ENCODE peak calls at places on chromosomes 16 and 17, in four cellular contexts. J is hepatocyte; B is CD8-positive, alpha-beta T cell; K is H1. T is an unnamed sample.

GRCh38 chr16:525520-526180 is 1.9 kb upstream of the CAPN15 start:
- DNase-seq in J (peak; percentile 84), K (no peak), B (peak; percentile 45), T (peak; percentile 68)

GRCh38 chr16:47779201-47780016 is 318.3 kb downstream of the PHKB start:
- DNase-seq in J (no peak), K (peak; percentile 44), B (no peak), T (no peak)

GRCh38 chr16:74563828-74564263 is 43.1 kb downstream of the GLG1 start:
- DNase-seq in K (no peak), J (peak; percentile 48), B (no peak), T (peak; percentile 50)

GRCh38 chr17:22193113-22193512 is 500.8 kb downstream of the KCNJ18 start:
- DNase-seq in K (no peak), B (no peak), J (no peak), T (no peak)

GRCh38 chr16:81214745-81215166 is 23.7 kb upstream of the BCO1 start:
- DNase-seq in B (no peak), K (peak; percentile 62), J (no peak), T (peak; percentile 48)

GRCh38 chr17:80511222-80512180 is 33.1 kb upstream of the RPTOR start:
- DNase-seq in K (peak; percentile 79), B (no peak), J (no peak), T (peak; percentile 11)

GRCh38 chr17:45320349-45320930 is 3.6 kb upstream of the MAP3K14 start:
- DNase-seq in B (no peak), K (no peak), J (no peak), T (no peak)

GRCh38 chr16:66520406-66521194 is 29.3 kb downstream of the TK2 start:
- DNase-seq in J (no peak), K (no peak), B (no peak), T (no peak)

GRCh38 chr16:52515068-52515671 is 31.8 kb downstream of the TOX3 start:
- DNase-seq in K (no peak), J (peak; percentile 28), B (no peak), T (no peak)

GRCh38 chr17:83178533-83179201 is 99.3 kb downstream of the METRNL start:
- DNase-seq in J (peak; percentile 4), K (peak; percentile 35), B (no peak), T (no peak)

GRCh38 chr17:36858119-36859002 is 78.9 kb upstream of the LHX1 start:
- DNase-seq in J (no peak), K (no peak), B (no peak), T (no peak)

GRCh38 chr16:1946495-1947368 is 3.7 kb upstream of the MSRB1 start:
- DNase-seq in B (no peak), J (no peak), K (no peak), T (no peak)

GRCh38 chr17:43701318-43701743 is 39.6 kb upstream of the MEOX1 start:
- DNase-seq in J (no peak), B (peak; percentile 17), K (no peak), T (peak; percentile 68)

GRCh38 chr17:59230765-59231164 is 10.5 kb downstream of the GDPD1 start:
- DNase-seq in B (no peak), K (peak; percentile 16), J (no peak), T (no peak)

GRCh38 chr16:51591480-51591879 is 440.4 kb upstream of the SALL1 start:
- DNase-seq in J (no peak), B (no peak), K (no peak), T (no peak)

GRCh38 chr17:72931635-72932034 is 160.9 kb downstream of the SLC39A11 start:
- DNase-seq in K (no peak), J (peak; percentile 40), B (no peak), T (no peak)

GRCh38 chr17:76709077-76709950 is 1.5 kb downstream of the MXRA7 start:
- DNase-seq in B (no peak), J (peak; percentile 84), K (peak; percentile 56), T (peak; percentile 97)

GRCh38 chr16:10787304-10787703 is 31.3 kb downstream of the TVP23A start:
- DNase-seq in B (no peak), K (no peak), J (no peak), T (peak; percentile 11)

GRCh38 chr17:76707985-76708807 is 2.6 kb downstream of the MXRA7 start:
- DNase-seq in J (no peak), B (no peak), K (peak; percentile 87), T (peak; percentile 69)

GRCh38 chr17:79132271-79133064 is 57.8 kb downstream of the ENGASE start:
- DNase-seq in K (no peak), J (no peak), B (no peak), T (no peak)

GRCh38 chr17:63434951-63435571 is 11.0 kb downstream of the CYB561 start:
- DNase-seq in J (no peak), B (peak; percentile 62), K (no peak), T (no peak)

GRCh38 chr16:1828645-1829410 is 1.8 kb downstream of the FAHD1 start:
- DNase-seq in K (no peak), J (peak; percentile 65), B (no peak), T (no peak)

GRCh38 chr17:16932156-16932555 is 39.8 kb downstream of the TNFRSF13B start:
- DNase-seq in J (no peak), B (no peak), K (no peak), T (no peak)

GRCh38 chr16:83253526-83253925 is 554.3 kb upstream of the HSBP1 start:
- DNase-seq in B (no peak), J (no peak), K (no peak), T (no peak)

GRCh38 chr16:2773188-2773968 is 3.7 kb downstream of the ELOB start:
- DNase-seq in B (no peak), K (no peak), J (no peak), T (no peak)

GRCh38 chr17:21039839-21040575 is 2.8 kb downstream of the USP22 start:
- DNase-seq in K (no peak), B (peak; percentile 40), J (peak; percentile 62), T (peak; percentile 59)

GRCh38 chr17:41518031-41518430 is 659 bp downstream of the KRT15 start:
- DNase-seq in K (no peak), B (no peak), J (no peak), T (no peak)

DNA sequence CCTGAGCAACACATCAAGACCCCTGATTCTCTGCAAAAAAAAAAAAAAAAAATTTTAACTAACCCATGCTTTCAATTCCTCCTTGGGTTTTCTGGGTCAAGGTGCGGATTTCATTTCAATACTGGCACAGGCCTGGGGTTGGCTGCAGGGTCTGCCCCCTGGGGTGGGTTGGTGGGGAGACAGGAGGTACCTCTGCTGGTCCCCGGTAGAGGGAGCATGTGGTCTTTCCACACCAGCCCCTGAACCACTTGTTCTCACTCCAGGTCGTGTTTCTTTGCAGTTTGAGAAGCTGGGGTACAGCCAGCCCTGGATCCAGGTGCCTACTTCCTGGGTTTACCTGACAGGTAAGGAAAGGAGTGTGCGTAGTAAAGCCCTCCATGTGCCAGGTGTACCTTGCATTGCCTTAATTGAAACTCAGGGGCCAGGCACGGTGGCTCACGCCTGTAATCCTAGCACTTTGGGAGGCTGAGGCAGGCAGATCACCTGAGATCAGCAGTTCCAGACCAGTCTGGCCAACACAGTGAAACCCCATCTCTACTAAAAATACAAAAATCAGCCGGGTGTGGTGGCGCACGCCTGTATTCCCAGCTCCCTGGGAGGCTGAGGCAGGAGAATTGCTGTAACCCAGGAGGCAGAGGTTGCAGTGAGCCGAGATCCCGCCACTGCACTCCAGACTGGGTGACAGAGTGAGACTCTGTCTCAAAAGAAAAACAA is 21.8 kb downstream of the SDR42E2 start:
- DNase-seq in K (peak; percentile 77), B (peak; percentile 24), J (no peak), T (no peak)
- TF ChIP-seq CTCF in K (peak; percentile 66), B (no peak), J (no peak), T (peak; percentile 34)

DNA sequence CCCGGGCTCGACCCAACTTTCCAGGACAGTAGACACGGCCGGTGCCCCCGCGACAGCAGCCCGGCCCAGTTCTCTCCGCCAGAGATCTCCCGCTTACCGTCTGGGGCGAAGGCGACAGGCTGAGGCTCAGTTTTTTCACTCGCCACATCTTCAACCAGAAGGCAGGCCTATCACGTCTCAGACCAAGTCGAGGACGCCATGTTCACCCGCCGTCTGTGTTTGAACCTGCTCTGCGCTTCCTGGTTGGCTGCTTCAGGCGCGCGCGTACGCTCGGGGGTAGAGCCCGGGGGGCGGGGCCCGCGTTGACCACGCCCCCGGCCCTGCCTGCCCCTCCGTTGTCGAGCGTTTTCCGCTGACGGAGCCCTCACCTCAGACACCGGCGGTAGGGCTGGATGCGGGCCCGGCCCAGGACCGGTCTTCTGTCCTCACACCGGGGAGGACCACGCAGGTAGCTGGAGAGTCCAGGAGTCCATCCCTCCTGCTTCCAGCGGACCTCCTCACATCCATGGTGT is at the start of gene SPAG5:
- DNase-seq in K (peak; percentile 96), J (peak; percentile 97), B (peak; percentile 94), T (peak; percentile 93)
- H3K4me1 ChIP-seq in K (no peaks in the 10 kb centered on the region), J (no peaks in the 10 kb centered on the region), B (peaks cover 13% of the 10 kb centered on the region), T (no peaks in the 10 kb centered on the region)

GRCh38 chr17:48198950-48199541 is 91.5 kb downstream of the SNX11 start:
- DNase-seq in K (no peak), B (no peak), J (no peak), T (no peak)
- H3K4me3 ChIP-seq in K (no peak overlapping the region), B (no peak overlapping the region), J (no peak overlapping the region), T (no peak overlapping the region)

DNA sequence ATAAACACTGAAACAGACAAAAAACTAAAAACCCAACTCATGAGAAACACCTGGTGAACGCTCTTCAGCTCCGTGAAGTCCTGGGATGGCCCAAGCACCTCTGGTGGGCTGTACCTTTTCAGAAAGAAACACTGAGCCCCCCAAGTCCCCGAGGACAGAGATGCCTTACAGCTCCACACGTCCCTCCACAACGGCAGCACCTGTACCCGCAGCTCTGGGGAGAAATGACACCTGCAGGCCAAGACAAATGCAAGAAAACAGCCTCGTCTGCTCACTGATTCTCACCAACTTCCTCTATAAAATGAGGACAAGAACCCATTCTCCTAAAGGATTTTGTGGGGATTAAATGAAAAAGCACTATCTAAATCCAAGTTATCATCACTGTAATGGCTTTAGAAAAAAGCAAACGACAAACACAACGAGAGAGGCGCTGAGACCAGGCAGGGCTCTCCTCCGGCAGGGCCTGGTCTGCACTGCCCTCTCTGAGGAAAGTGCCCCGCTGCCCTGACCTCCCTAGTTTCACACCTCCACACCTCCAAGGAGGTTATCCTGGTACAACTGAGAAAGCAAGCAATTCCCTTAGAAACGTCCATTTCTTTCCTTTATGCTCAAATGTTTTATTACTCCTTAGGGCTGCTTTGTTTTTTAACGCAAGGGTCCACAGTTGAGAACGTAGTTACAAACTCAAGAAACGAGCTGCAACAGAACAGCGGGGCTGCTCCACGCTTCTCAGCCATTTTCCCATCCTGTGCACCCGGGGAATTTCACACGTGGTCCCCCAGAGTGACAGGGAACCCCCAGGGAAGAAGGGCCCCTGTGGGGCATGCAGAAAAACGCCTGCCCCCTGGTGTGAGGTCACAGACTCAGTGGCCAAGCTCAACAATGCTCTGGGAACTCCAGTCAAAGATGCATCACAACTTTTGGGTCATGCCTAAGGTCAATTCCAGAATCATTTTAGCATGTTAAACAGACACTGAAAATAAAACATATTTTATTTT is 115.0 kb downstream of the ZNF778 start:
- DNase-seq in J (no peak), K (no peak), B (no peak), T (no peak)
- TF ChIP-seq CTCF in J (no peak), K (no peak), B (no peak), T (no peak)

GRCh38 chr17:9576521-9577401 is at the start of gene CFAP52:
- DNase-seq in B (peak; percentile 72), K (peak; percentile 91), J (peak; percentile 86), T (peak; percentile 87)
- H3K4me1 ChIP-seq in B (peaks cover 16% of the 10 kb centered on the region), K (no peaks in the 10 kb centered on the region), J (peaks cover 12% of the 10 kb centered on the region), T (no peaks in the 10 kb centered on the region)

GRCh38 chr17:7024402-7024785 is 1.5 kb downstream of the BCL6B start:
- DNase-seq in J (no peak), B (no peak), K (no peak), T (no peak)

GRCh38 chr17:7025240-7025639 is 2.4 kb downstream of the BCL6B start:
- DNase-seq in B (no peak), K (no peak), J (no peak), T (no peak)

GRCh38 chr17:7021993-7022778 is 664 bp upstream of the BCL6B start:
- DNase-seq in B (peak; percentile 83), J (peak; percentile 88), K (peak; percentile 95), T (peak; percentile 79)

GRCh38 chr17:7022791-7023571 is at the start of gene BCL6B:
- DNase-seq in J (no peak), B (no peak), K (peak; percentile 74), T (no peak)

GRCh38 chr17:7023576-7024401 is 939 bp downstream of the BCL6B start:
- DNase-seq in B (peak; percentile 97), J (peak; percentile 91), K (peak; percentile 100), T (peak; percentile 93)
- H3K4me3 ChIP-seq in B (peak overlapping the region; percentile 5), J (no peak overlapping the region), K (peak overlapping the region; percentile 57), T (no peak overlapping the region)